ENCODE peak calls at places on chromosomes 11 and 22, in nine cellular contexts. K, M, V, E, B, G, A, H and I are unnamed samples.

GRCh38 chr11:124669193-124669592 is 4.3 kb downstream of the SIAE start:
- DNase-seq in K (peak), M (no peak), V (peak), E (peak), B (peak), G (peak), A (peak), H (peak), I (no peak)

GRCh38 chr11:6618117-6619020 is 853 bp downstream of the TPP1 start:
- DNase-seq in K (peak), M (no peak), V (peak), E (peak), B (peak), G (no peak), A (no peak), H (peak), I (no peak)

GRCh38 chr22:17920992-17921650 is 103.2 kb downstream of the MICAL3 start:
- DNase-seq in K (no peak), M (no peak), V (no peak), E (peak), B (no peak), G (no peak), A (no peak), H (peak), I (no peak)

GRCh38 chr11:69913591-69914285 is 94.5 kb upstream of the FGF3 start:
- DNase-seq in K (peak), M (peak), V (no peak), E (no peak), B (no peak), G (no peak), A (no peak), H (no peak), I (peak)

GRCh38 chr11:83862691-83863090 is 576.5 kb upstream of the CCDC90B start:
- DNase-seq in K (no peak), M (no peak), V (no peak), E (no peak), B (no peak), G (no peak), A (no peak), H (no peak), I (no peak)

GRCh38 chr11:63813035-63813562 is at the start of gene SPINDOC:
- DNase-seq in K (peak), M (peak), V (peak), E (peak), B (no peak), G (peak), A (peak), H (peak), I (peak)

GRCh38 chr11:47345890-47346563 is 6.5 kb downstream of the MYBPC3 start:
- DNase-seq in K (no peak), M (no peak), V (no peak), E (no peak), B (no peak), G (peak), A (no peak), H (no peak), I (no peak)

GRCh38 chr11:129937592-129938238 is 42.3 kb upstream of the NFRKB start:
- DNase-seq in K (peak), M (no peak), V (no peak), E (no peak), B (peak), G (no peak), A (no peak), H (no peak), I (no peak)

GRCh38 chr11:111834432-111835163 is 36.8 kb downstream of the ALG9 start:
- DNase-seq in K (no peak), M (no peak), V (no peak), E (no peak), B (no peak), G (no peak), A (no peak), H (no peak), I (no peak)

GRCh38 chr11:65104628-65105027 is 7.0 kb upstream of the TM7SF2 start:
- DNase-seq in K (no peak), M (no peak), V (no peak), E (no peak), B (no peak), G (no peak), A (no peak), H (no peak), I (no peak)

DNA sequence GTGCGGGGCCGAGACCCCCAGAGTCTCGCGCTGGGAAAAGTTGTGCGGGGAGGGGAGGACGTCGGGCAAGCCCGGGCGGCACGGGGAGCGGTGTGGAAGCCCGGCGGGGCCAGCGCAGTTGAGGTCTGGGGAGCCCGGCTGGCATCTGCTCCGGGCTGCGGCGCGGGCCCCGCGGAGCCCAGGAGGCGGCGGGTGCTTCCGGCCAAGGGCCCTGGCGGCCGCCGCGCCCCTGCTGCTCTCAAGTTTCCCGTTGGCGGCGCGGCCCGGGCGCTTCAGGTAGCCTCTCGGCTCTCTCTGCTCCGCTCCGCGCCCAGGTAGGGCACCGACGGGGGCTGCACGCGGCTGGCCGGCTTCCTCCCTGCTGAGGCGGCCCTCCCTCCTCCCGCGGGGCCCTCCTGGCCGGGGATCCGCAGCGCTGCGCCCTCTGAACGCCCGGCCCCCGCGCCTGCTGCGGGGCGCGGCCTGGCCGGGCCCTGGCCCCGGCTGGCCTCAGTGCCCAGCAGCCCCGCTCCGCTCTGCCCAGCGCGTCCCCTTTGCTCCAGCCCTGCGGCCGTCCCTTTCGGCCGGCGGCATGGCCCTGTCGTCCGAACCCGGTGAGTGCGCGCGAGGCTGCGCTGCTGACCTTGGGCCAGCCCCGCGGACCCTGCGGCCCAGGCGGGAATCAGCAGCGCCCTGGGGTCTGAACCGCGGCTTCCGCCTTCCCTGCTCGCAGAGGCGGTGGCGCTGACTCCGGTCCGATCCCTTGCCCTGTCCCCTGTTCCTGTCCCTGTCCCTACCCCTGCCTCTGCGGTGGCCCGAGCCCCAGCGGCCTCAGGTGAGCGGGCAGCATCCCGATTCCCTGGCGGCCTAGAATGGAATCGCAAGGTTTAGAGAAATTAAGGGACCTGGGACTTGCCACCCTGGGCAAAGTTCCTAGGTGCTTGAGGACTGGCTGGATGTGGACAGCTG is 4.3 kb upstream of the AMPD3 start:
- DNase-seq in K (peak), M (no peak), V (peak), E (no peak), B (no peak), G (peak), A (peak), H (peak), I (peak)
- H3K4me3 ChIP-seq in K (peak), M (peak), V (peak), E (peak), B (peak), G (no peak), A (no peak), H (peak), I (peak)

GRCh38 chr22:33331017-33331416 is 272.8 kb upstream of the SYN3 start:
- DNase-seq in K (no peak), M (no peak), V (no peak), E (no peak), B (no peak), G (no peak), A (no peak), H (no peak), I (no peak)
- H3K4me3 ChIP-seq in K (no peak), M (no peak), V (no peak), E (no peak), B (no peak), G (no peak), A (no peak), H (no peak), I (no peak)

DNA sequence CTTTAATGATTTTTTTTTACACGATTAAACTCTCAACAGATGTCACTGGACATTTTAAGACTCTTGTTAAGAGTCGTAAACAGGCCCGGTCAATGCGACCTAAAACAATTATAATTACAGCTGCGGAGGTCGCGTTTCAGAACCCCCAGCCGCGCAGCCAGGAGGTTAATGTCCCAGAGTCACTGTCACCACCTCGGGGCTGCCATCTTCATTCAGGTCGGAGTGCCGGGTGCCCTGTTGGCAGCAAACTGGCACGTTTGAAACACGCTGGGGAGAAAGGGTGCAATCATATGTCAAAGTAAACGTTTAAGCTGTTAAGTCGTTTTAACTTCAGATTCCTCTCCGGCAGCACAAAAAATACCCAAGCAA is 711 bp upstream of the PHF21B start:
- DNase-seq in K (peak), M (no peak), V (no peak), E (no peak), B (no peak), G (peak), A (peak), H (no peak), I (no peak)
- H3K4me3 ChIP-seq in K (peak), M (peak), V (no peak), E (peak), B (peak), G (peak), A (peak), H (peak), I (peak)

DNA sequence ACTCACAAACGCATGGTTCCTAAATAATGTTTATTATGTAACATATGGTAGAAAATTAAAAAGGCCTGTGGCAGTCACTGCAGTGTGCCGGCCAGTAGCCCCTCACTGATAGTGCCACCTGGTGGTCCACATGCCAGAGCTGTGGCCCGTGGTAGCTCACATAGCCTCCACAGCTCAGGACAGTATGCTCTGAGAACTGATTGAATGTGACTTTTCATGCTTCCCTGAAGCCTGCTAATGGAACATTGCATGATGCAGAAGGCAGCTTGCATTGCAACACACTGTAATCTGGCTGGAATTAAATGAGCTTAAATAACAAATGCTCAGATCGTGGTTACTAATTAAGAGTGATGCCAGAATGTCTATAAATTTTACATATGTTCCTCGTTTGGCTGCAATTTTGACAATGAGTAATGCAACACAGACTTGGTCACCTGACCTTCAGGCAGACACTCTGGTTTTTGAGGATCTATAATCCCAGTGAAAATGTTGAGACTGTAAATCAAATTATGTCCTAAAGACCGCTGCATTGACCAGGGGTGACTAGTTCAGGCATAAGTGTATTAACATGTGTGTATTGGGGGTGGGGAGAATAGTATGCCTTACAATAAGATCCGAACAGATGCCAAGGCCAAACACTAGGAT is 566.4 kb downstream of the METTL15 start:
- DNase-seq in K (peak), M (no peak), V (no peak), E (peak), B (no peak), G (peak), A (no peak), H (peak), I (no peak)
- H3K4me3 ChIP-seq in K (no peak), M (no peak), V (no peak), E (no peak), B (no peak), G (no peak), A (no peak), H (peak), I (no peak)